ENCODE peak calls at places on chromosomes 3 and 15, in ten cellular contexts. F, A, K, U, B, X, H, E, R and Z are unnamed samples.

GRCh38 chr3:142723968-142724681 is at the start of gene TRPC1:
- DNase-seq in F (peak), A (peak), K (peak), U (peak), B (peak), X (peak), H (peak), E (peak), R (peak), Z (peak)

GRCh38 chr3:188197388-188197847 is 43.5 kb downstream of the LPP start:
- DNase-seq in F (no peak), A (peak), K (no peak), U (no peak), B (no peak), X (peak), H (no peak), E (no peak), R (peak), Z (no peak)

GRCh38 chr3:141828487-141829284 is 47.8 kb upstream of the ATP1B3 start:
- DNase-seq in F (no peak), A (no peak), K (no peak), U (no peak), B (no peak), X (no peak), H (no peak), E (no peak), R (peak), Z (no peak)

GRCh38 chr15:38691365-38691764 is 126.8 kb upstream of the RASGRP1 start:
- DNase-seq in F (no peak), A (no peak), K (no peak), U (no peak), B (no peak), X (no peak), H (no peak), E (no peak), R (no peak), Z (no peak)

GRCh38 chr3:72123908-72124441 is 339.0 kb upstream of the PROK2 start:
- DNase-seq in F (no peak), A (peak), K (peak), U (no peak), B (peak), X (peak), H (no peak), E (no peak), R (peak), Z (peak)

GRCh38 chr3:31878231-31878838 is 102.7 kb downstream of the OSBPL10 start:
- DNase-seq in F (no peak), A (no peak), K (peak), U (no peak), B (no peak), X (no peak), H (no peak), E (no peak), R (no peak), Z (no peak)

GRCh38 chr3:57382933-57383332 is 90.4 kb upstream of the ASB14 start:
- DNase-seq in F (no peak), A (no peak), K (peak), U (no peak), B (no peak), X (no peak), H (no peak), E (no peak), R (no peak), Z (no peak)

GRCh38 chr15:28885630-28886430 is at the start of gene APBA2:
- DNase-seq in F (peak), A (peak), K (peak), U (no peak), B (no peak), X (no peak), H (no peak), E (peak), R (no peak), Z (no peak)

GRCh38 chr3:172260381-172260780 is 187.9 kb downstream of the GHSR start:
- DNase-seq in F (no peak), A (no peak), K (no peak), U (no peak), B (no peak), X (no peak), H (no peak), E (no peak), R (no peak), Z (no peak)

GRCh38 chr15:96053039-96054021 is 277.2 kb upstream of the NR2F2 start:
- DNase-seq in F (peak), A (no peak), K (no peak), U (peak), B (peak), X (peak), H (peak), E (peak), R (peak), Z (no peak)

GRCh38 chr3:179670311-179670710 is 17.5 kb downstream of the USP13 start:
- DNase-seq in F (no peak), A (no peak), K (no peak), U (no peak), B (no peak), X (no peak), H (no peak), E (no peak), R (no peak), Z (no peak)

GRCh38 chr15:75052972-75053747 is 29.8 kb downstream of the PPCDC start:
- DNase-seq in F (no peak), A (no peak), K (no peak), U (no peak), B (no peak), X (no peak), H (no peak), E (no peak), R (no peak), Z (no peak)

GRCh38 chr15:58324533-58324932 is 107.3 kb upstream of the LIPC start:
- DNase-seq in F (no peak), A (no peak), K (no peak), U (no peak), B (no peak), X (no peak), H (no peak), E (no peak), R (no peak), Z (no peak)

GRCh38 chr3:72449551-72449950 is 398.7 kb downstream of the SHQ1 start:
- DNase-seq in F (no peak), A (no peak), K (no peak), U (no peak), B (no peak), X (no peak), H (no peak), E (no peak), R (no peak), Z (no peak)

GRCh38 chr15:90955911-90956310 is 1.2 kb downstream of the RCCD1 start:
- DNase-seq in F (no peak), A (no peak), K (no peak), U (peak), B (no peak), X (no peak), H (no peak), E (no peak), R (no peak), Z (no peak)

GRCh38 chr15:48992096-48992495 is 28.4 kb upstream of the SHC4 start:
- DNase-seq in F (no peak), A (no peak), K (no peak), U (no peak), B (no peak), X (no peak), H (no peak), E (no peak), R (no peak), Z (no peak)

GRCh38 chr3:27641888-27642601 is 80.1 kb downstream of the EOMES start:
- DNase-seq in F (no peak), A (no peak), K (no peak), U (no peak), B (no peak), X (no peak), H (no peak), E (no peak), R (no peak), Z (no peak)

GRCh38 chr3:55333923-55334322 is 153.2 kb downstream of the WNT5A start:
- DNase-seq in F (no peak), A (no peak), K (peak), U (no peak), B (no peak), X (no peak), H (no peak), E (no peak), R (no peak), Z (no peak)

GRCh38 chr3:148992027-148992634 is 791 bp downstream of the GYG1 start:
- DNase-seq in F (peak), A (peak), K (peak), U (peak), B (peak), X (peak), H (peak), E (peak), R (peak), Z (peak)

GRCh38 chr3:43043071-43043766 is 62.7 kb downstream of the POMGNT2 start:
- DNase-seq in F (no peak), A (no peak), K (no peak), U (no peak), B (no peak), X (no peak), H (no peak), E (no peak), R (no peak), Z (no peak)

GRCh38 chr15:52252781-52253180 is 42.8 kb downstream of the MYO5C start:
- DNase-seq in F (no peak), A (no peak), K (peak), U (no peak), B (no peak), X (no peak), H (no peak), E (no peak), R (no peak), Z (no peak)

GRCh38 chr15:25883860-25884259 is 20.7 kb upstream of the ATP10A start:
- DNase-seq in F (no peak), A (no peak), K (peak), U (no peak), B (no peak), X (no peak), H (no peak), E (no peak), R (no peak), Z (no peak)

GRCh38 chr3:186788482-186789370 is 5.3 kb downstream of the EIF4A2 start:
- DNase-seq in F (no peak), A (no peak), K (no peak), U (no peak), B (no peak), X (no peak), H (no peak), E (no peak), R (no peak), Z (no peak)

GRCh38 chr3:3664916-3665315 is 134.3 kb upstream of the LRRN1 start:
- DNase-seq in F (no peak), A (no peak), K (no peak), U (no peak), B (no peak), X (no peak), H (no peak), E (no peak), R (no peak), Z (no peak)

GRCh38 chr3:178078933-178079332 is 457.3 kb upstream of the KCNMB2 start:
- DNase-seq in F (no peak), A (no peak), K (no peak), U (peak), B (no peak), X (peak), H (no peak), E (no peak), R (no peak), Z (no peak)

GRCh38 chr15:85854345-85855097 is 59.8 kb upstream of the KLHL25 start:
- DNase-seq in F (peak), A (peak), K (peak), U (peak), B (peak), X (peak), H (no peak), E (peak), R (no peak), Z (no peak)

GRCh38 chr3:4426782-4427344 is 40.2 kb downstream of the SUMF1 start:
- DNase-seq in F (no peak), A (no peak), K (peak), U (no peak), B (no peak), X (no peak), H (no peak), E (no peak), R (no peak), Z (no peak)

GRCh38 chr3:25566358-25566920 is 98.3 kb downstream of the TOP2B start:
- DNase-seq in F (peak), A (no peak), K (no peak), U (no peak), B (no peak), X (no peak), H (no peak), E (no peak), R (no peak), Z (no peak)

GRCh38 chr3:161014997-161015749 is 90.0 kb downstream of the B3GALNT1 start:
- DNase-seq in F (no peak), A (no peak), K (no peak), U (no peak), B (no peak), X (no peak), H (no peak), E (no peak), R (no peak), Z (no peak)

GRCh38 chr15:87492321-87492720 is 764.2 kb downstream of the NTRK3 start:
- DNase-seq in F (no peak), A (no peak), K (no peak), U (no peak), B (no peak), X (no peak), H (no peak), E (no peak), R (no peak), Z (no peak)

GRCh38 chr3:9817437-9817836 is 7.4 kb downstream of the TTLL3 start:
- DNase-seq in F (no peak), A (no peak), K (no peak), U (no peak), B (no peak), X (no peak), H (no peak), E (no peak), R (no peak), Z (no peak)

GRCh38 chr15:93182806-93183205 is 93.8 kb upstream of the RGMA start:
- DNase-seq in F (no peak), A (no peak), K (no peak), U (no peak), B (no peak), X (no peak), H (no peak), E (peak), R (no peak), Z (no peak)

GRCh38 chr3:8660781-8661180 is 16.2 kb upstream of the SSUH2 start:
- DNase-seq in F (no peak), A (no peak), K (no peak), U (no peak), B (no peak), X (no peak), H (no peak), E (no peak), R (no peak), Z (no peak)
- TF ChIP-seq CTCF in F (no peak), A (no peak), K (peak), U (no peak), B (no peak), X (no peak), H (no peak), E (no peak), R (no peak), Z (no peak)

DNA sequence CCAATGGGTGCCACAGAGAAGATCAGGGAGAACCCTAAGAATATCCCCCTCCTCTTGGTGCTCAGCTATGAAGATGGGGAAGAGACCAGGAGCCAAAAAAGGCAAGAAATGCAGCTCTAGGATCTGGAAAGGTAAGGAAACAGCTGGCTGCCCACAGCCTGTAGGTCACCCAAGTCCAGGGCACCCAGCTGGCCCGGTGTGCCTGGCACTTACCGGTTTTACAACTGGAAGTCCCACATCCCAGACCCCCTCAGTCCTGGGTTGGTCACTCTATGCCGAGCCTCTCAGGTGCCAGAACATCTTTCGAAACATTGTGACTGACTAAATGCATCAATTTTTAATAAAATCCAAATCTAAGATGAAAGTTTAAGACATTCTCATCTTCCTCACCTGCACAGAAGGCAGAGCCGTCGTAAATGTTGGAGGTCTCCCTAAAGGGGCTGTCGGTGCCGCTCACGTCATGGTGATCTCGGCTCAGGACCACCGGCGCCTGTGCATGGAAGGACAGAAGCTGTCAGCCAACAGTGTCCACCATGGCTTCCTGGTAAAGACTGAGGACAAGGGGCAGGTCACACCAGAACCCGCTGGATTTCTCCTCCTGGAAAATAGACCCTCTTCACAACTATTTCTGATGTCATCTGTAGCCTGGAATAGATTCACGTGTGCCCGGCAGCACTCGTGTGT is 13.3 kb upstream of the ZXDC start:
- DNase-seq in F (no peak), A (no peak), K (no peak), U (no peak), B (no peak), X (no peak), H (no peak), E (no peak), R (no peak), Z (no peak)
- TF ChIP-seq CTCF in F (no peak), A (no peak), K (no peak), U (no peak), B (no peak), X (no peak), H (no peak), E (no peak), R (no peak), Z (no peak)

GRCh38 chr3:157529085-157529484 is 25.9 kb upstream of the VEPH1 start:
- DNase-seq in F (no peak), A (no peak), K (no peak), U (no peak), B (no peak), X (no peak), H (no peak), E (no peak), R (no peak), Z (no peak)
- TF ChIP-seq CTCF in F (no peak), A (no peak), K (no peak), U (no peak), B (no peak), X (no peak), H (no peak), E (no peak), R (no peak), Z (no peak)

DNA sequence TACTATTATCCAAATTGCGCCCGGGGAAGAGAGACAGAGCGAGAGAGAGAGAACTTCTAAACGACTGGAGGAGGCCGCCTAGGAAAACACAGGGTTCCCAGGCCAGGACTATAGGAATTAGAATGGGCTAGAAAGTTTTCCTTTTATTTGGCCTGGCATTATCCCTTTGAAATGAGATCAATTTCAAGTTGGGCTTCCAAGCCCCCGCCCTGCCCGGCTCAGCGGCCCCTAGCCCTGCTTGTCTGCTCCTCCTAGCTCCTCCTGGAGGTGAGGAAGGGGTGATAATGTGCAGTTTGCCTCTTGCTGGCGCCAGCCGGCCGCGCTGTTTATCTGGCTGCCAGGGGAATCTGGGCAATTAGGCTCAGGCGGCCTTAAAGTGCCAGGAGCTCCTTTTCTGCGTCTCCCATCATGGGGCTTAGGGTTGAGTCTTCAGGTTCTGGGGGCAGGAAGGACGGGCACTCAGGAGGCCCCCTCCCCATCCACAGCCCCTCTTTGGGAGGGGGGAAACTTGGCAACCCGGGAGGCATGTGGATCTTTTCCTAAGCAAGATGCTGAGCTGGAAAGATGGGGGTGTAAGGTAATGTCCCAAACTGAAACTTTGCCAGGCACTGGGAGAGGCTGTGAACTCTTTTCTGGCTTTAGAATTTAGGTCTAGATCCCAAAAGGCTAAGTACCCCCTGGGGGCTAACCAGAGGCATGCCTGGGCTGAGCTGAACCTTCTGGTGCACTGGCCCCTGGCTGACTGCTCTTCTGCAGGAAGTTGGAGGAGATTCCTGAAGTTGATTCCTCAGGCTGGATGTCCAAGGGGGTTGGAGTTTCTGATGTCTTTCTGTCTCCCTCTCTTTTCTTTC is 5.5 kb downstream of the SMAD6 start:
- DNase-seq in F (peak), A (no peak), K (no peak), U (peak), B (peak), X (peak), H (peak), E (peak), R (peak), Z (no peak)
- TF ChIP-seq CTCF in F (no peak), A (no peak), K (peak), U (peak), B (peak), X (peak), H (no peak), E (no peak), R (peak), Z (no peak)

GRCh38 chr3:150312018-150312657 is 96.0 kb upstream of the TSC22D2 start:
- DNase-seq in F (no peak), A (no peak), K (no peak), U (no peak), B (no peak), X (no peak), H (no peak), E (no peak), R (no peak), Z (no peak)
- TF ChIP-seq CTCF in F (no peak), A (no peak), K (no peak), U (no peak), B (no peak), X (no peak), H (peak), E (no peak), R (no peak), Z (no peak)

DNA sequence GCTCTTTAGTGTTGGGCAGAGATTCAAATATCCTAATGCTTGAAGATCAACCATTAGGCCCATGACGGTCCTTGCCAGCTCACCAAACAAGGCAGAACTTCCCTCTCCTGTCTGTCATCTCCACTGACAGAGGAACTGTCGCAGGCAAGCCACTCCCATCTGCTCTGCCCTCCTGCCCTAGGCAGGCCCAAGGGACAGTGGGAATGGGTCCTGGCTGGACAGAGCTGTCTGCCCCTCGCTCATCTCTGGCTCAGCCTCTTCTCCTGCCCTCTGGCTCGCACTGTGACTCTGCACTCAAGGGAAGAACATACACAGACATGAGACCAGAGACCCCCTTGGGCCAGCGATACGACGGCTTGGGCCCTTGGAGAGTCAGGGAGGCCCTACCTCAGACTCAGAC is 7.6 kb upstream of the MUSTN1 start:
- DNase-seq in F (no peak), A (no peak), K (no peak), U (no peak), B (no peak), X (peak), H (no peak), E (no peak), R (peak), Z (no peak)
- TF ChIP-seq CTCF in F (no peak), A (no peak), K (no peak), U (no peak), B (no peak), X (no peak), H (no peak), E (no peak), R (no peak), Z (no peak)

GRCh38 chr3:41450416-41451231 is 251.3 kb downstream of the CTNNB1 start:
- DNase-seq in F (peak), A (no peak), K (no peak), U (no peak), B (no peak), X (no peak), H (no peak), E (peak), R (no peak), Z (no peak)
- TF ChIP-seq CTCF in F (no peak), A (no peak), K (peak), U (no peak), B (no peak), X (no peak), H (no peak), E (no peak), R (peak), Z (no peak)

GRCh38 chr3:189512039-189512438 is 119.2 kb upstream of the TP63 start:
- DNase-seq in F (no peak), A (no peak), K (no peak), U (no peak), B (no peak), X (no peak), H (no peak), E (no peak), R (no peak), Z (no peak)
- TF ChIP-seq CTCF in F (no peak), A (no peak), K (no peak), U (no peak), B (no peak), X (no peak), H (no peak), E (no peak), R (no peak), Z (no peak)

GRCh38 chr3:71078199-71078598 is 505.3 kb downstream of the FOXP1 start:
- DNase-seq in F (no peak), A (no peak), K (no peak), U (no peak), B (no peak), X (no peak), H (no peak), E (no peak), R (no peak), Z (no peak)
- TF ChIP-seq CTCF in F (no peak), A (no peak), K (no peak), U (no peak), B (no peak), X (no peak), H (no peak), E (no peak), R (no peak), Z (no peak)